ENCODE peak calls at places on chromosomes 7 and 10, in nine cellular contexts. W is D341Med; D is CD14-positive monocyte; M is COLO829; I is endothelial cell; Y is posterior cingulate gyrus; T is T-cell; Q is stimulated activated CD4-positive, alpha-beta T cell treated with anti-CD3 and anti-CD28 coated beads, TNF-alpha, amount 100 ng/mL, for 4 hours; J is stromal cell of bone marrow. F is an unnamed sample.

GRCh38 chr7:964401-965231 is 10.1 kb upstream of the ADAP1 start:
- DNase-seq in D (peak), M (peak), Q (no peak), T (no peak), W (no peak), I (no peak), Y (peak), J (peak), F (peak)

GRCh38 chr7:116805100-116805544 is 57.3 kb upstream of the CAPZA2 start:
- DNase-seq in W (no peak), D (no peak), M (no peak), I (no peak), Y (no peak), J (peak), Q (no peak), T (no peak), F (peak)

GRCh38 chr7:132049462-132050304 is 493.3 kb upstream of the PODXL start:
- DNase-seq in I (peak), Q (no peak), T (no peak), Y (no peak), W (peak), J (no peak), D (no peak), M (peak), F (no peak)

GRCh38 chr10:13708256-13708990 is 121.7 kb downstream of the PRPF18 start:
- DNase-seq in T (no peak), Q (no peak), I (no peak), J (no peak), D (no peak), M (no peak), W (no peak), Y (no peak), F (no peak)

GRCh38 chr10:94112321-94112720 is 118.6 kb downstream of the PLCE1 start:
- DNase-seq in M (no peak), Q (no peak), D (no peak), T (no peak), J (peak), W (no peak), Y (no peak), I (no peak), F (no peak)

GRCh38 chr10:96973809-96974208 is 141.7 kb downstream of the LCOR start:
- DNase-seq in Q (no peak), J (no peak), M (no peak), W (no peak), Y (no peak), D (no peak), T (no peak), I (no peak), F (no peak)

GRCh38 chr10:129853236-129853946 is 110.7 kb downstream of the EBF3 start:
- DNase-seq in Q (no peak), M (peak), D (no peak), Y (no peak), W (no peak), J (no peak), I (no peak), T (no peak), F (no peak)

GRCh38 chr10:17512341-17513001 is 58.1 kb upstream of the ST8SIA6 start:
- DNase-seq in M (peak), J (peak), I (no peak), D (no peak), Q (no peak), W (no peak), Y (no peak), T (no peak), F (peak)

GRCh38 chr7:130180571-130180971 is 24.6 kb downstream of the TMEM209 start:
- DNase-seq in Q (no peak), M (no peak), J (no peak), T (no peak), Y (no peak), I (no peak), W (no peak), D (no peak), F (no peak)

GRCh38 chr10:64813391-64813790 is 1292.2 kb downstream of the REEP3 start:
- DNase-seq in T (no peak), J (no peak), M (no peak), W (no peak), Q (no peak), Y (no peak), I (no peak), D (no peak), F (no peak)

GRCh38 chr7:75055830-75056431 is 17.7 kb downstream of the RCC1L start:
- DNase-seq in D (no peak), J (peak), M (no peak), W (no peak), T (no peak), Q (no peak), Y (no peak), I (no peak), F (no peak)

GRCh38 chr7:104956753-104957450 is 57.1 kb upstream of the KMT2E start:
- DNase-seq in Y (no peak), T (no peak), I (no peak), D (peak), Q (no peak), J (peak), M (peak), W (no peak), F (peak)

GRCh38 chr10:34941471-34942357 is 126.6 kb upstream of the PARD3 start:
- DNase-seq in M (no peak), W (no peak), I (no peak), D (no peak), T (no peak), Q (no peak), J (no peak), Y (no peak), F (no peak)

GRCh38 chr10:47031953-47032465 is 120.8 kb downstream of the PTPN20 start:
- DNase-seq in Q (no peak), M (peak), I (no peak), J (peak), T (no peak), W (no peak), Y (no peak), D (no peak), F (peak)

GRCh38 chr7:124856299-124856888 is 73.2 kb downstream of the POT1 start:
- DNase-seq in T (no peak), J (peak), I (no peak), M (peak), W (peak), Y (no peak), Q (no peak), D (no peak), F (peak)

GRCh38 chr10:43231523-43232078 is 35.3 kb downstream of the RASGEF1A start:
- DNase-seq in D (peak), M (no peak), Y (peak), Q (no peak), T (no peak), J (no peak), I (no peak), W (no peak), F (no peak)

GRCh38 chr10:118841881-118842605 is 87.3 kb upstream of the CACUL1 start:
- DNase-seq in Y (no peak), D (no peak), W (peak), Q (no peak), I (no peak), J (no peak), M (no peak), T (no peak), F (no peak)

GRCh38 chr7:152050547-152050971 is 25.1 kb downstream of the GALNT11 start:
- DNase-seq in I (no peak), D (no peak), T (no peak), Y (no peak), J (peak), M (no peak), W (no peak), Q (no peak), F (no peak)

GRCh38 chr10:52314007-52314821 is at the start of gene DKK1:
- DNase-seq in J (peak), T (peak), M (peak), Q (no peak), D (no peak), Y (no peak), W (peak), I (peak), F (peak)

GRCh38 chr7:30247546-30248386 is 36.6 kb upstream of the ZNRF2 start:
- DNase-seq in J (no peak), I (no peak), Q (no peak), T (no peak), Y (no peak), W (no peak), M (no peak), D (no peak), F (no peak)

GRCh38 chr10:133422821-133423771 is 1.3 kb downstream of the SPRN start:
- DNase-seq in W (peak), I (no peak), Q (no peak), M (no peak), J (no peak), Y (no peak), D (no peak), T (no peak), F (no peak)